ENCODE peak calls at places on chromosomes 5 and 9, in seven cellular contexts. I is AG09309; Z is stimulated activated CD4-positive, alpha-beta T cell treated with anti-CD3 and anti-CD28 coated beads, TNF-alpha, amount 100 ng/mL, for 48 hours; D is pancreas; T is A549; J is NCI-H2081; C is heart left ventricle. N is an unnamed sample.

GRCh38 chr5:27708579-27708978 is 670.2 kb upstream of the CDH9 start:
- DNase-seq in I (no peak), Z (no peak), D (no peak), T (peak), J (no peak), C (no peak), N (no peak)

GRCh38 chr9:5895782-5896181 is 5.1 kb downstream of the MLANA start:
- DNase-seq in I (no peak), Z (no peak), D (no peak), T (no peak), J (no peak), C (no peak), N (no peak)

GRCh38 chr5:89034588-89034987 is 151.6 kb upstream of the MEF2C start:
- DNase-seq in I (no peak), Z (no peak), D (no peak), T (no peak), J (no peak), C (no peak), N (no peak)

GRCh38 chr9:75418518-75418917 is 330.2 kb downstream of the OSTF1 start:
- DNase-seq in I (no peak), Z (no peak), D (no peak), T (no peak), J (no peak), C (no peak), N (no peak)

GRCh38 chr9:137974746-137975526 is 97.4 kb downstream of the CACNA1B start:
- DNase-seq in I (no peak), Z (no peak), D (no peak), T (no peak), J (no peak), C (no peak), N (no peak)

GRCh38 chr5:170746081-170746951 is 37.2 kb upstream of the GABRP start:
- DNase-seq in I (no peak), Z (no peak), D (no peak), T (no peak), J (no peak), C (peak), N (no peak)

GRCh38 chr9:35000535-35001284 is 11.2 kb downstream of the DNAJB5 start:
- DNase-seq in I (peak), Z (no peak), D (no peak), T (peak), J (no peak), C (no peak), N (no peak)

GRCh38 chr9:87878930-87879603 is 3.6 kb upstream of the SPATA31E1 start:
- DNase-seq in I (peak), Z (no peak), D (no peak), T (peak), J (no peak), C (no peak), N (no peak)

GRCh38 chr5:31702709-31703108 is 63.8 kb downstream of the PDZD2 start:
- DNase-seq in I (no peak), Z (no peak), D (no peak), T (no peak), J (no peak), C (no peak), N (no peak)

GRCh38 chr5:28012538-28012937 is 974.2 kb upstream of the CDH9 start:
- DNase-seq in I (no peak), Z (no peak), D (no peak), T (peak), J (no peak), C (no peak), N (no peak)

GRCh38 chr5:115979628-115980041 is 17.4 kb downstream of the LVRN start:
- DNase-seq in I (peak), Z (no peak), D (no peak), T (no peak), J (no peak), C (no peak), N (no peak)

GRCh38 chr9:96136992-96137665 is 164.8 kb downstream of the HSD17B3 start:
- DNase-seq in I (peak), Z (no peak), D (no peak), T (no peak), J (no peak), C (no peak), N (peak)

GRCh38 chr5:168159425-168159824 is 132.0 kb upstream of the WWC1 start:
- DNase-seq in I (no peak), Z (no peak), D (no peak), T (peak), J (peak), C (no peak), N (no peak)

GRCh38 chr5:170752257-170753215 is 31.0 kb upstream of the GABRP start:
- DNase-seq in I (no peak), Z (no peak), D (no peak), T (no peak), J (peak), C (peak), N (peak)

GRCh38 chr5:4189317-4189716 is 593.7 kb downstream of the IRX1 start:
- DNase-seq in I (no peak), Z (no peak), D (no peak), T (no peak), J (no peak), C (no peak), N (no peak)

GRCh38 chr9:78973906-78974305 is 597.9 kb upstream of the TLE4 start:
- DNase-seq in I (peak), Z (no peak), D (no peak), T (peak), J (peak), C (no peak), N (no peak)

N was measured in prostate gland.